ENCODE peak calls at places on chromosomes 6 and 20, in seven cellular contexts. F is cardiac fibroblast; V is fibroblast of mammary gland; L is bronchial epithelial cell; R is NB4; X is naive thymus-derived CD4-positive, alpha-beta T cell; S is GM23248. Y is an unnamed sample.

GRCh38 chr20:50919567-50919966 is 11.7 kb downstream of the ADNP start:
- DNase-seq in R (no peak), S (peak; percentile 89), F (peak; percentile 95), X (no peak), L (peak; percentile 98), V (peak; percentile 91), Y (no peak)

GRCh38 chr6:158506577-158506976 is 53.3 kb upstream of the TMEM181 start:
- DNase-seq in S (peak; percentile 4), F (no peak), R (no peak), X (no peak), V (no peak), L (no peak), Y (peak; percentile 73)

GRCh38 chr6:37251211-37251610 is 6.4 kb upstream of the TBC1D22B start:
- DNase-seq in F (peak; percentile 88), R (no peak), X (no peak), S (peak; percentile 72), V (peak; percentile 78), L (peak; percentile 69), Y (no peak)

GRCh38 chr6:149028767-149029405 is 282.1 kb downstream of the UST start:
- DNase-seq in R (peak; percentile 91), L (peak; percentile 80), V (peak; percentile 95), X (peak; percentile 77), F (peak; percentile 97), S (peak; percentile 92), Y (no peak)

GRCh38 chr6:131000544-131000943 is 62.5 kb downstream of the EPB41L2 start:
- DNase-seq in S (no peak), F (no peak), V (no peak), R (no peak), X (no peak), L (no peak), Y (no peak)

GRCh38 chr6:33329058-33329457 is 11.5 kb upstream of the ZBTB22 start:
- DNase-seq in L (no peak), F (peak; percentile 4), S (no peak), R (no peak), V (no peak), X (no peak), Y (peak; percentile 3)

GRCh38 chr6:105067329-105067728 is 110.4 kb downstream of the LIN28B start:
- DNase-seq in F (no peak), S (no peak), R (no peak), L (no peak), V (no peak), X (no peak), Y (no peak)

GRCh38 chr20:5524886-5525285 is 208.1 kb upstream of the PROKR2 start:
- DNase-seq in F (no peak), X (no peak), V (no peak), R (peak; percentile 81), L (no peak), S (no peak), Y (no peak)

GRCh38 chr6:658244-658643 is 1.3 kb upstream of the HUS1B start:
- DNase-seq in S (peak; percentile 35), V (peak; percentile 30), X (no peak), R (no peak), L (no peak), F (peak; percentile 58), Y (peak; percentile 87)

GRCh38 chr6:96570053-96570452 is 7.1 kb downstream of the FHL5 start:
- DNase-seq in L (no peak), S (no peak), F (no peak), X (no peak), R (no peak), V (no peak), Y (no peak)

GRCh38 chr20:3323398-3323797 is 84.1 kb downstream of the DNAAF9 start:
- DNase-seq in S (peak; percentile 16), X (no peak), R (peak; percentile 89), V (peak; percentile 14), F (no peak), L (peak; percentile 58), Y (no peak)

GRCh38 chr6:63745784-63746183 is 110.2 kb downstream of the PHF3 start:
- DNase-seq in X (no peak), S (peak; percentile 47), R (no peak), F (no peak), L (no peak), V (no peak), Y (no peak)

GRCh38 chr20:50913976-50914375 is 17.3 kb downstream of the ADNP start:
- DNase-seq in F (peak; percentile 84), X (no peak), L (peak; percentile 65), R (peak; percentile 31), V (peak; percentile 88), S (peak; percentile 80), Y (peak; percentile 35)

GRCh38 chr6:85424981-85425380 is 24.9 kb upstream of the NT5E start:
- DNase-seq in V (no peak), F (no peak), L (no peak), R (no peak), X (no peak), S (no peak), Y (no peak)

GRCh38 chr20:25408890-25409289 is 1.4 kb downstream of the GINS1 start:
- DNase-seq in F (no peak), V (peak; percentile 20), L (no peak), S (no peak), X (no peak), R (no peak), Y (peak; percentile 31)

GRCh38 chr20:62476074-62476838 is 461 bp upstream of the GATA5 start:
- DNase-seq in R (no peak), V (no peak), F (no peak), X (no peak), L (no peak), S (peak; percentile 20), Y (no peak)

GRCh38 chr6:139531716-139532115 is 157.3 kb upstream of the CITED2 start:
- DNase-seq in L (no peak), X (no peak), R (no peak), V (peak; percentile 34), F (no peak), S (no peak), Y (no peak)
- H3K4me3 ChIP-seq in L (no peak overlapping the region), X (no peak overlapping the region), R (no peak overlapping the region), V (no peak overlapping the region), F (no peak overlapping the region), S (no peak overlapping the region), Y (no peak overlapping the region)

GRCh38 chr6:136511397-136511796 is 38.8 kb downstream of the MAP7 start:
- DNase-seq in V (no peak), X (no peak), S (no peak), R (no peak), L (peak; percentile 15), F (no peak), Y (no peak)

GRCh38 chr6:136510299-136510698 is 39.9 kb downstream of the MAP7 start:
- DNase-seq in X (no peak), R (no peak), S (no peak), F (no peak), V (no peak), L (no peak), Y (no peak)

GRCh38 chr6:136510782-136511181 is 39.4 kb downstream of the MAP7 start:
- DNase-seq in S (no peak), R (no peak), X (peak; percentile 4), L (peak; percentile 51), V (no peak), F (no peak), Y (no peak)

GRCh38 chr6:136508701-136509387 is 41.4 kb downstream of the MAP7 start:
- DNase-seq in S (no peak), F (no peak), L (peak; percentile 37), R (no peak), V (no peak), X (no peak), Y (no peak)

GRCh38 chr6:136511921-136512320 is 38.3 kb downstream of the MAP7 start:
- DNase-seq in L (no peak), F (no peak), R (no peak), S (no peak), X (no peak), V (no peak), Y (no peak)
- H3K4me3 ChIP-seq in L (no peak overlapping the region), F (no peak overlapping the region), R (no peak overlapping the region), S (no peak overlapping the region), X (no peak overlapping the region), V (no peak overlapping the region), Y (no peak overlapping the region)

GRCh38 chr20:60104980-60105379 is 146.8 kb downstream of the CDH26 start:
- DNase-seq in V (no peak), X (no peak), L (no peak), S (no peak), R (peak; percentile 68), F (no peak), Y (peak; percentile 71)

GRCh38 chr20:60108397-60108796 is 150.2 kb downstream of the CDH26 start:
- DNase-seq in L (no peak), R (no peak), F (no peak), S (no peak), V (no peak), X (no peak), Y (peak; percentile 63)

GRCh38 chr20:60102665-60103210 is 144.5 kb downstream of the CDH26 start:
- DNase-seq in X (no peak), V (no peak), L (no peak), F (no peak), R (peak; percentile 48), S (no peak), Y (peak; percentile 47)

GRCh38 chr20:60105404-60105803 is 147.2 kb downstream of the CDH26 start:
- DNase-seq in F (no peak), X (no peak), V (no peak), R (peak; percentile 78), S (no peak), L (no peak), Y (no peak)

DNA sequence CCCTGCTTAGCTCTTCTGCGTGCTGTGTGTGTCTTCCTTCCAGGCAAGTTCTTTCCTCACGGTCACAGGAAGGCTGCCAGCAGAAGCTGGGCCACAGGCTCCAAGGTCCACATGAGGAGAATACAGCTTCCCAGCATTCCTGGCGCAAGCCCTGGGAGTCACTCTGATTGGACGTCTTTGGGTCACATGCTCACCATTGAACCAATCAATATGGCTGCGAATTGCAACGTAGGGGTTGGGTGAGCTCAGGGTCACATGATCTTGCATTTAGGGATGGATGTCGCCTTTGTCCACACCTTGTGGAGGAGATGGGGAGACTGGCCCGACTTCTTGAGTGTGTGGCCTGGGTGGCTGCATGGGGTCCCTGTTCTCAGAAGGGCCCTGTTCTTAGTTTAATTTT is 149.4 kb downstream of the CDH26 start:
- DNase-seq in V (no peak), F (no peak), R (no peak), L (no peak), X (no peak), S (no peak), Y (no peak)
- H3K4me3 ChIP-seq in V (no peak overlapping the region), F (no peak overlapping the region), R (no peak overlapping the region), L (no peak overlapping the region), X (no peak overlapping the region), S (no peak overlapping the region), Y (no peak overlapping the region)

DNA sequence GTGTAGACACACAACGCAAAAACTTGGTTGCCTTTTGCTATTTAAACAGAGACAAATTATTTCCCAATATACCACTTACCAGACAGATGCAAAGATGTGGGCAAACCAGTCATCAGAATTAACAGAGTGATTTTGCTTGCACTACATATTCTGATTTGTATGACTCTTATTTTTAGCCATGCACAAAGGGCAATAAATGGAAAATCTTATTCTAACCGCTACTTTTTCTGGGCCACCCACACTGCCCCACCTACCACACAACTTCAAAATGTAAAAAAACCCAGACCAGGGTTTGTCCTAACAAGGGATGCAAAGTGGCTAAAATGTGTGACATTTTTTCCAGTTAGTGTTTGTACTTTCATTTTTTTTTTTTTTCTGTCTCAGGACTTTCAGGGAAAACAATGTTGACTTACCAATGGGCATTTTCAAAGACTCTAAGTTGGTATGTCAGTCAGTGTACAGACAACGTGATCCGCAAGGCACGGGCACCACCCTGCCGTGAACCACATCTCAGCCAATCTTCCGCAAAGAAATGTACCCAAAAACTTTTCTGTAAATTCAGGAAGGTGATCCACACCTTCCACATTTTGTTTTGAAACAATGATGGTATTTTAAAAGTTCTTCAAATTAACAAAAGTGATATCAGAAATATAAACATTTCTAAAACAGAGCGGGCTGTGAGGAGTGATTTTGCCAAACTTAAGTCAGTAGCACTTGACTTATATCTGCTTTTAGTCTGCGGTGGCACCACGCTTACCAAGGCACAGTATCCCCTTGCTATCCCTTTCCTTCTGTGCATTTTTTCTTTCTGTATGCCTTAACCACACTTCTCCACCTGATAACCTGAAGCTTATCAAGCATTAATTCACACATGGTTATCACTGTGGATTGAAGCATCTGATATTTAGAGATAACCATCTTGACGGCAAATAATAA is 185.6 kb downstream of the GJA10 start:
- DNase-seq in S (no peak), X (no peak), L (no peak), F (no peak), V (no peak), R (peak; percentile 26), Y (no peak)
- H3K4me3 ChIP-seq in S (no peak overlapping the region), X (peak overlapping the region; percentile 57), L (no peak overlapping the region), F (no peak overlapping the region), V (no peak overlapping the region), R (no peak overlapping the region), Y (no peak overlapping the region)